ENCODE peak calls at places on chromosomes 12 and 14, in five cellular contexts. U is K562, H is GM12878, Z is HepG2, P is H1. L is an unnamed sample.

GRCh38 chr14:103122578-103123127 is 608 bp upstream of the TNFAIP2 start:
- DNase-seq in P (no peak), U (peak; percentile 35), Z (no peak), H (no peak), L (no peak)

GRCh38 chr12:75289678-75290200 is 40.4 kb downstream of the CAPS2 start:
- DNase-seq in P (no peak), H (no peak), Z (no peak), U (no peak), L (peak; percentile 3)

GRCh38 chr14:68248481-68249255 is 429.1 kb downstream of the RAD51B start:
- DNase-seq in H (peak; percentile 89), Z (peak; percentile 54), P (no peak), U (peak; percentile 31), L (peak; percentile 28)

GRCh38 chr12:93128332-93128707 is 199.2 kb upstream of the EEA1 start:
- DNase-seq in P (no peak), Z (no peak), U (no peak), H (no peak), L (no peak)

GRCh38 chr12:115569694-115570093 is 707.8 kb downstream of the MED13L start:
- DNase-seq in H (no peak), P (no peak), U (no peak), Z (peak; percentile 4), L (no peak)

GRCh38 chr12:121513464-121514183 is 67.2 kb downstream of the KDM2B start:
- DNase-seq in P (peak; percentile 38), Z (peak; percentile 78), H (no peak), U (peak; percentile 96), L (peak; percentile 64)

GRCh38 chr14:54133896-54134295 is 177.3 kb upstream of the BMP4 start:
- DNase-seq in U (no peak), H (no peak), P (no peak), Z (peak; percentile 96), L (no peak)

GRCh38 chr14:39266589-39266870 is 32.8 kb downstream of the MIA2 start:
- DNase-seq in Z (peak; percentile 96), P (peak; percentile 5), U (peak; percentile 52), H (no peak), L (no peak)

GRCh38 chr12:109897029-109897428 is 3.0 kb upstream of the TCHP start:
- DNase-seq in H (no peak), U (no peak), Z (no peak), P (no peak), L (no peak)

GRCh38 chr14:89422181-89422951 is 5.3 kb upstream of the FOXN3 start:
- DNase-seq in H (no peak), P (no peak), U (no peak), Z (no peak), L (no peak)

GRCh38 chr12:26425587-26426260 is 230.4 kb downstream of the SSPN start:
- DNase-seq in Z (no peak), H (no peak), U (no peak), P (no peak), L (no peak)

GRCh38 chr12:106091421-106091820 is 47.3 kb downstream of the NUAK1 start:
- DNase-seq in P (no peak), Z (no peak), H (no peak), U (no peak), L (no peak)

GRCh38 chr12:129629901-129630300 is 273.9 kb downstream of the TMEM132D start:
- DNase-seq in U (no peak), Z (no peak), H (no peak), P (no peak), L (no peak)

GRCh38 chr14:93784878-93785277 is 3.4 kb downstream of the PRIMA1 start:
- DNase-seq in U (no peak), H (no peak), Z (no peak), P (no peak), L (no peak)

GRCh38 chr12:131862600-131862993 is 31.8 kb upstream of the ULK1 start:
- DNase-seq in Z (no peak), U (no peak), P (no peak), H (no peak), L (no peak)

GRCh38 chr14:55964081-55964480 is 154.1 kb upstream of the PELI2 start:
- DNase-seq in H (no peak), P (no peak), U (no peak), Z (no peak), L (no peak)

GRCh38 chr12:1761857-1762256 is 58.5 kb upstream of the LRTM2 start:
- DNase-seq in P (no peak), Z (no peak), U (no peak), H (no peak), L (no peak)

GRCh38 chr12:8680533-8680932 is 17.3 kb upstream of the RIMKLB start:
- DNase-seq in H (no peak), U (no peak), P (no peak), Z (no peak), L (no peak)

GRCh38 chr14:63726499-63726898 is 1.4 kb downstream of the SGPP1 start:
- DNase-seq in U (no peak), H (no peak), Z (peak; percentile 17), P (no peak), L (no peak)

GRCh38 chr12:33757701-33758100 is 264.6 kb upstream of the ALG10 start:
- DNase-seq in H (no peak), U (no peak), P (no peak), Z (no peak), L (no peak)

GRCh38 chr12:75086086-75087038 is 123.3 kb downstream of the KCNC2 start:
- DNase-seq in U (no peak), H (no peak), Z (no peak), P (no peak), L (no peak)

GRCh38 chr12:11846504-11846903 is 197.0 kb downstream of the ETV6 start:
- DNase-seq in H (no peak), P (no peak), Z (no peak), U (no peak), L (no peak)

GRCh38 chr14:104110491-104111209 is 25.1 kb downstream of the ASPG start:
- DNase-seq in H (no peak), U (no peak), P (no peak), Z (no peak), L (no peak)

GRCh38 chr12:74515849-74516248 is 21.8 kb upstream of the ATXN7L3B start:
- DNase-seq in H (no peak), P (no peak), U (no peak), Z (no peak), L (no peak)

GRCh38 chr12:94650143-94651056 is at the start of gene TMCC3:
- DNase-seq in H (no peak), U (no peak), P (no peak), Z (no peak), L (no peak)

GRCh38 chr12:104698871-104699270 is 242.1 kb downstream of the CHST11 start:
- DNase-seq in P (no peak), Z (no peak), H (no peak), U (no peak), L (no peak)

GRCh38 chr12:57127101-57127709 is 1.1 kb upstream of the LRP1 start:
- DNase-seq in P (no peak), U (peak; percentile 73), Z (peak; percentile 84), H (no peak), L (peak; percentile 68)

GRCh38 chr14:37819155-37820015 is 224.0 kb downstream of the TTC6 start:
- DNase-seq in H (no peak), Z (peak; percentile 97), P (no peak), U (no peak), L (no peak)

GRCh38 chr12:4881665-4882064 is 28.0 kb upstream of the KCNA1 start:
- DNase-seq in P (no peak), H (no peak), U (no peak), Z (no peak), L (no peak)

GRCh38 chr12:79033788-79034187 is 169.2 kb downstream of the SYT1 start:
- DNase-seq in H (no peak), P (no peak), U (no peak), Z (no peak), L (no peak)

GRCh38 chr12:107415834-107416233 is 269.8 kb upstream of the PWP1 start:
- DNase-seq in H (no peak), P (no peak), U (no peak), Z (no peak), L (no peak)

GRCh38 chr12:124469193-124469888 is 98.1 kb downstream of the NCOR2 start:
- DNase-seq in H (no peak), Z (no peak), P (peak; percentile 46), U (no peak), L (no peak)

GRCh38 chr14:98227000-98227726 is 1044.8 kb downstream of the BCL11B start:
- DNase-seq in P (no peak), H (peak; percentile 51), U (no peak), Z (no peak), L (no peak)

GRCh38 chr12:96401061-96401871 is 1.0 kb upstream of the CDK17 start:
- DNase-seq in Z (peak; percentile 45), P (no peak), U (peak; percentile 75), H (peak; percentile 72), L (peak; percentile 51)

GRCh38 chr12:132239796-132240668 is 89.4 kb downstream of the GALNT9 start:
- DNase-seq in H (no peak), Z (no peak), U (no peak), P (no peak), L (no peak)

DNA sequence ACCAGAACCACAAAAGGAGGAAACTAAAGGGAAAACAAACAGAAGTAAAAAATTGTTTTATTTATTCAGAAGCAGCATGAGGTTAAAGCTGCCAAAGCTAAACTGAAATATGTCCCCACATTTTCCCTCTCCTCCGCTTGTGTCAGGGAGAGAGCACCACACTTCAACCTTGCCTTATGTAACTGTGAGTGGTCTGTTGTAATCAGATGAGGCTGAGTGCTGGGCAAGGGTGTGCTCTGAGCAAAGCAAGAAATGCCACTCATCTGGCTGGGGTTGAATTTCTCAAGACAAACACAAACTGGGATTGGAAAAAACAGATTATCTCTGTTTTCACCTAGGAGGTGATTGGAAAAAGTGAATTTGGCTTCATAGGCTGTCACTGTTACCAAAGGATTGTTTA is 12.2 kb downstream of the CAPZA3 start:
- DNase-seq in H (no peak), U (no peak), Z (no peak), P (no peak), L (no peak)
- TF ChIP-seq SRF in H (no peak), U (no peak), Z (no peak), P (no peak), L (no peak)

DNA sequence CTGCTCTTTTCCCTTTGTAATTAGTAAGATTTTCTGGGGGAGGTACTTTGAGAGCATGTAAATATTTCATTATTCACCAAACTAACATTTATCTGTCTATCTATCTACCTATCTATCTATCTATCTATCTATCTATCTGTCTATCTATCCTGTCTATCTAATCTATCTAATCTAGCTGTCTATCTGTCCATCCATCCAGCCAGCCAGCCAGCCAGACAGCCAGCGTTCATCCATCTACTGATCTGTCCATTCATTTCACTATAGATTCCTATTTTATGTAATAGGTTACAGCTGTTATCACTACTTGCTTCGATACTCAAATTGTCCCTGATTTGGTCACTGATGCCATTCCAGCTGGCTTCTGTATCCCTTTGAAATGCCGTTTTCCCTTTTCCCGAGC is 67.9 kb downstream of the PRMT8 start:
- DNase-seq in H (no peak), U (no peak), P (no peak), Z (no peak), L (no peak)
- TF ChIP-seq ZNF274 in H (no peak), U (no peak), P (no peak), Z (no peak), L (no peak)

DNA sequence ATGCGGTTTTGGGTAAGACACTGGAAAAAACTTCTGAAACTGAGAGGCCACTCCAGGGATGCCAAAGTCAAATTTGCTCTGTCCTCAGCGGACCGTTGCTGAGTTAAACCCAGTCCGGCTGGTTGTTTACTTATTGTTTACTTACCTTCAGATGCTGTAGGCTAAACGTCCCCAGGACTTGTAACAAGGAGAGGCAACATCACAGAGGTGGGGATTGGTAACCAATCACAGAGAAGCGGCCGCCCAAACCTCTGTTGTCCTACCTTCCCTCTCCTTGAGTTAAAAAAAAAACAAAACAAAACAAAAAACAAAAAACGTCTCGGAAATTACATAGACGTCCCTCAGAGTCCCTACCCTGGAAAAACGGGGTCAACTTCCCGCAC is 380 bp downstream of the ANO2 start:
- DNase-seq in H (no peak), Z (no peak), P (no peak), U (no peak), L (no peak)
- TF ChIP-seq EZH2 in H (no peak), Z (peak; percentile 5), P (no peak), U (no peak), L (no peak)

GRCh38 chr14:81384900-81385299 is 15.2 kb downstream of the STON2 start:
- DNase-seq in Z (peak; percentile 10), P (no peak), U (no peak), H (no peak), L (no peak)
- TF ChIP-seq SRF in Z (no peak), P (no peak), U (no peak), H (no peak), L (no peak)